ENCODE peak calls at places on chromosomes 11 and 22, in five cellular contexts. R is C1 segment of cervical spinal cord; H is neuronal stem cell; V is activated naive CD4-positive, alpha-beta T cell; S is GM19239. Z is an unnamed sample.

GRCh38 chr11:61671527-61671926 is 8.7 kb upstream of the DAGLA start:
- DNase-seq in R (no peak), H (no peak), V (no peak), S (no peak), Z (no peak)

GRCh38 chr11:14242198-14242597 is 116.8 kb downstream of the RRAS2 start:
- DNase-seq in R (peak; percentile 23), H (no peak), V (no peak), S (no peak), Z (no peak)

GRCh38 chr11:59201376-59201775 is 11.4 kb downstream of the MPEG1 start:
- DNase-seq in R (no peak), H (no peak), V (no peak), S (no peak), Z (no peak)

GRCh38 chr11:108333403-108333899 is 110.6 kb downstream of the ATM start:
- DNase-seq in R (no peak), H (no peak), V (no peak), S (no peak), Z (no peak)

GRCh38 chr11:18789942-18790341 is 1.7 kb downstream of the PTPN5 start:
- DNase-seq in R (no peak), H (no peak), V (no peak), S (no peak), Z (no peak)

GRCh38 chr11:1262172-1263006 is 39.5 kb downstream of the MUC5B start:
- DNase-seq in R (peak; percentile 61), H (peak; percentile 70), V (peak; percentile 78), S (peak; percentile 88), Z (peak; percentile 90)

GRCh38 chr11:36684840-36685800 is 87.1 kb upstream of the RAG2 start:
- DNase-seq in R (no peak), H (no peak), V (no peak), S (no peak), Z (no peak)

GRCh38 chr22:37715760-37716159 is 18.9 kb downstream of the TRIOBP start:
- DNase-seq in R (no peak), H (no peak), V (no peak), S (no peak), Z (no peak)

GRCh38 chr11:92330114-92330513 is 105.5 kb downstream of the FAT3 start:
- DNase-seq in R (no peak), H (no peak), V (no peak), S (no peak), Z (no peak)

GRCh38 chr11:69613594-69613993 is 27.4 kb upstream of the CCND1 start:
- DNase-seq in R (no peak), H (no peak), V (no peak), S (no peak), Z (no peak)

GRCh38 chr11:69131644-69132300 is 24.0 kb upstream of the SMIM38 start:
- DNase-seq in R (no peak), H (peak; percentile 76), V (no peak), S (no peak), Z (peak; percentile 75)